ENCODE peak calls at places on chromosomes 6 and 20, in nine cellular contexts. E is brain microvascular endothelial cell, V is occipital lobe, W is ELR, T is KBM-7, A is NCI-H146, R is C1 segment of cervical spinal cord, F is gastrocnemius medialis, N is HS-5. C is an unnamed sample.

GRCh38 chr20:38192323-38192885 is 27.3 kb upstream of the TGM2 start:
- DNase-seq in R (no peak), W (no peak), N (no peak), E (no peak), T (no peak), F (no peak), A (no peak), V (no peak), C (no peak)

GRCh38 chr6:37142047-37142614 is 27.8 kb upstream of the PIM1 start:
- DNase-seq in E (no peak), T (no peak), W (no peak), F (no peak), R (no peak), V (no peak), N (no peak), A (no peak), C (no peak)

GRCh38 chr20:53088786-53089185 is 116.6 kb downstream of the TSHZ2 start:
- DNase-seq in W (no peak), T (no peak), V (no peak), A (no peak), N (no peak), E (no peak), R (no peak), F (no peak), C (no peak)

GRCh38 chr20:8542115-8542486 is 410.0 kb downstream of the PLCB1 start:
- DNase-seq in T (no peak), R (no peak), N (no peak), F (no peak), V (no peak), W (no peak), E (no peak), A (peak), C (no peak)

GRCh38 chr6:11538049-11538798 is 675 bp downstream of the TMEM170B start:
- DNase-seq in F (peak), R (peak), W (peak), V (no peak), A (peak), N (no peak), E (no peak), T (peak), C (no peak)

GRCh38 chr20:35000311-35000921 is 44.7 kb downstream of the MYH7B start:
- DNase-seq in N (no peak), R (no peak), W (no peak), T (no peak), A (no peak), F (no peak), V (no peak), E (no peak), C (no peak)

GRCh38 chr20:46485431-46485830 is 27.9 kb downstream of the ZNF334 start:
- DNase-seq in V (no peak), N (no peak), R (no peak), W (no peak), T (no peak), E (no peak), A (no peak), F (no peak), C (peak)

GRCh38 chr6:152821525-152821924 is 70.9 kb downstream of the VIP start:
- DNase-seq in W (peak), F (no peak), E (no peak), T (no peak), R (no peak), A (no peak), V (no peak), N (no peak), C (no peak)

GRCh38 chr6:147311218-147311617 is 107.0 kb downstream of the STXBP5 start:
- DNase-seq in F (no peak), A (no peak), E (no peak), V (no peak), N (peak), W (no peak), T (no peak), R (no peak), C (no peak)

GRCh38 chr20:15834857-15835256 is 738.4 kb downstream of the KIF16B start:
- DNase-seq in V (no peak), E (peak), F (no peak), W (no peak), N (no peak), T (no peak), A (peak), R (no peak), C (no peak)

GRCh38 chr6:142842423-142843261 is 102.3 kb downstream of the HIVEP2 start:
- DNase-seq in T (no peak), V (no peak), R (no peak), E (peak), A (no peak), N (no peak), F (no peak), W (peak), C (no peak)